ENCODE peak calls at places on chromosomes 11 and 22, in ten cellular contexts. E is EL; Z is amniotic epithelial cell; A is lower leg skin; K is uterus; H is activated CD8-positive, alpha-beta memory T cell treated with anti-CD3 and anti-CD28 coated beads, Interleukin-2, amount 50 U/mL, for 48 hours; I is neural crest cell; F is left cardiac atrium; M is iPS-NIHi11; J is A549. X is an unnamed sample.

GRCh38 chr11:17645190-17645970 is 74.0 kb upstream of the MYOD1 start:
- DNase-seq in E (no peak), Z (no peak), A (no peak), K (no peak), H (no peak), I (no peak), F (no peak), M (no peak), J (no peak), X (no peak)

GRCh38 chr11:43289368-43289767 is 22.4 kb upstream of the API5 start:
- DNase-seq in E (no peak), Z (no peak), A (no peak), K (no peak), H (no peak), I (no peak), F (no peak), M (no peak), J (no peak), X (no peak)

GRCh38 chr11:9732453-9732852 is 68.6 kb downstream of the SWAP70 start:
- DNase-seq in E (no peak), Z (no peak), A (no peak), K (no peak), H (no peak), I (no peak), F (no peak), M (no peak), J (no peak), X (no peak)

GRCh38 chr22:19869497-19870152 is 15.0 kb upstream of the GNB1L start:
- DNase-seq in E (no peak), Z (no peak), A (no peak), K (no peak), H (no peak), I (no peak), F (no peak), M (peak), J (no peak), X (no peak)

GRCh38 chr11:9765320-9766101 is 101.6 kb downstream of the SWAP70 start:
- DNase-seq in E (peak), Z (peak), A (no peak), K (peak), H (no peak), I (no peak), F (peak), M (peak), J (no peak), X (peak)

GRCh38 chr11:48116843-48117242 is 99.8 kb upstream of the OR4B1 start:
- DNase-seq in E (no peak), Z (no peak), A (no peak), K (no peak), H (no peak), I (no peak), F (no peak), M (no peak), J (peak), X (peak)

GRCh38 chr22:17305076-17305475 is 64.2 kb upstream of the CECR2 start:
- DNase-seq in E (no peak), Z (no peak), A (no peak), K (no peak), H (no peak), I (no peak), F (no peak), M (no peak), J (no peak), X (no peak)

GRCh38 chr11:31646206-31646605 is 136.6 kb downstream of the ELP4 start:
- DNase-seq in E (no peak), Z (peak), A (no peak), K (no peak), H (no peak), I (no peak), F (no peak), M (no peak), J (no peak), X (no peak)

GRCh38 chr11:119108151-119108856 is 1.2 kb downstream of the C2CD2L start:
- DNase-seq in E (peak), Z (peak), A (no peak), K (no peak), H (no peak), I (no peak), F (no peak), M (peak), J (no peak), X (peak)

GRCh38 chr11:66617148-66617814 is 851 bp downstream of the RBM14 start:
- DNase-seq in E (peak), Z (peak), A (peak), K (no peak), H (no peak), I (no peak), F (peak), M (no peak), J (no peak), X (no peak)

GRCh38 chr11:111729441-111729840 is 36.7 kb downstream of the PPP2R1B start:
- DNase-seq in E (no peak), Z (no peak), A (no peak), K (no peak), H (no peak), I (no peak), F (no peak), M (no peak), J (no peak), X (no peak)

GRCh38 chr11:10693509-10694071 is at the start of gene IRAG1:
- DNase-seq in E (peak), Z (peak), A (peak), K (peak), H (no peak), I (no peak), F (peak), M (peak), J (no peak), X (no peak)

GRCh38 chr22:28989035-28989464 is 72.6 kb downstream of the C22orf31 start:
- DNase-seq in E (no peak), Z (peak), A (no peak), K (peak), H (peak), I (no peak), F (no peak), M (peak), J (no peak), X (no peak)

GRCh38 chr11:41377709-41378394 is 81.6 kb downstream of the LRRC4C start:
- DNase-seq in E (no peak), Z (no peak), A (no peak), K (no peak), H (no peak), I (no peak), F (no peak), M (no peak), J (no peak), X (no peak)

GRCh38 chr11:43676933-43677332 is 3.6 kb upstream of the HSD17B12 start:
- DNase-seq in E (no peak), Z (no peak), A (no peak), K (no peak), H (no peak), I (no peak), F (no peak), M (no peak), J (no peak), X (no peak)

GRCh38 chr11:11769782-11770181 is 72.0 kb upstream of the USP47 start:
- DNase-seq in E (no peak), Z (no peak), A (peak), K (no peak), H (no peak), I (no peak), F (no peak), M (no peak), J (no peak), X (no peak)